ENCODE peak calls at places on chromosome 15, in seven cellular contexts. D is uterus, W is adrenal gland, H is H1, K is transverse colon, B is heart left ventricle, E is H54. P is an unnamed sample.

GRCh38 chr15:58453931-58454793 is 22.4 kb downstream of the LIPC start:
- DNase-seq in B (no peak), D (no peak), K (no peak), W (no peak), H (no peak), E (no peak), P (no peak)

GRCh38 chr15:57012557-57012956 is 94.1 kb downstream of the TCF12 start:
- DNase-seq in E (no peak), D (no peak), W (no peak), B (no peak), K (no peak), H (no peak), P (no peak)

GRCh38 chr15:32861741-32862140 is 143.9 kb downstream of the GREM1 start:
- DNase-seq in K (peak), W (peak), H (no peak), E (peak), D (no peak), B (peak), P (no peak)

GRCh38 chr15:56187665-56188064 is 56.0 kb downstream of the RFX7 start:
- DNase-seq in H (no peak), B (no peak), E (no peak), K (no peak), W (no peak), D (no peak), P (no peak)

GRCh38 chr15:79970921-79971434 is at the start of gene BCL2A1:
- DNase-seq in E (peak), D (no peak), H (no peak), W (no peak), B (no peak), K (peak), P (no peak)

GRCh38 chr15:100060276-100060926 is 281.4 kb downstream of the ADAMTS17 start:
- DNase-seq in D (peak), K (peak), W (no peak), H (no peak), B (peak), E (no peak), P (no peak)

GRCh38 chr15:52295421-52295991 is at the start of gene MYO5C:
- DNase-seq in W (peak), K (peak), E (no peak), B (peak), H (peak), D (peak), P (peak)

GRCh38 chr15:58332676-58333400 is 99.0 kb upstream of the LIPC start:
- DNase-seq in H (no peak), K (no peak), W (no peak), D (no peak), E (no peak), B (no peak), P (no peak)

GRCh38 chr15:80494311-80494710 is 90.1 kb downstream of the ARNT2 start:
- DNase-seq in B (no peak), H (no peak), W (no peak), E (no peak), K (no peak), D (no peak), P (no peak)

GRCh38 chr15:22966321-22967083 is 13.7 kb downstream of the CYFIP1 start:
- DNase-seq in D (no peak), W (peak), H (no peak), K (no peak), E (no peak), B (no peak), P (no peak)

GRCh38 chr15:59886476-59886875 is 117.6 kb upstream of the FOXB1 start:
- DNase-seq in H (no peak), W (no peak), B (no peak), D (no peak), K (no peak), E (no peak), P (no peak)

DNA sequence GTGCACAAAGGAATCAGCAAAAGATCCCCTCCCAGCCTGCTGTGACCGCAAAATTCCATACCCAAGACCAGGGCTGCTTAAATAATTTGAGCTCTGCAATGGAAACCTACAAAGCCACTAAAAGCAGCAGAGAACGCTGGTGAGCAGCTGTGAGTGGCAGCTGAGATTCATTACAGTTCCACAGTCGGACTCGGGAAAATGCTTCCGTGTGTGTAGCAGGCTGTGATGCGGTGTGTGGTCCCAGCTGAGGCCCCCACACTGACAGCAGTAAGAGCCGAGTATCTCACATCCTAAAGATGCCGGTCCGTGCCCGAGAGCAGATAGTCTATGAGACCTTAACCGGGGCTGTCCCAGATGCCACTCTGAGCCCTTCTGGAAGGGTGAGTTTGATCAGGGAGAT is 37.4 kb downstream of the TM2D3 start:
- DNase-seq in W (no peak), B (no peak), E (no peak), D (no peak), K (no peak), H (no peak), P (no peak)
- TF ChIP-seq POLR2A in W (no peak), B (no peak), E (no peak), D (no peak), K (no peak), H (no peak), P (no peak)

GRCh38 chr15:98968576-98968975 is 39.0 kb downstream of the PGPEP1L start:
- DNase-seq in B (no peak), K (no peak), H (no peak), D (no peak), E (no peak), W (no peak), P (peak)
- TF ChIP-seq POLR2A in B (no peak), K (no peak), H (no peak), D (no peak), E (no peak), W (no peak), P (no peak)

DNA sequence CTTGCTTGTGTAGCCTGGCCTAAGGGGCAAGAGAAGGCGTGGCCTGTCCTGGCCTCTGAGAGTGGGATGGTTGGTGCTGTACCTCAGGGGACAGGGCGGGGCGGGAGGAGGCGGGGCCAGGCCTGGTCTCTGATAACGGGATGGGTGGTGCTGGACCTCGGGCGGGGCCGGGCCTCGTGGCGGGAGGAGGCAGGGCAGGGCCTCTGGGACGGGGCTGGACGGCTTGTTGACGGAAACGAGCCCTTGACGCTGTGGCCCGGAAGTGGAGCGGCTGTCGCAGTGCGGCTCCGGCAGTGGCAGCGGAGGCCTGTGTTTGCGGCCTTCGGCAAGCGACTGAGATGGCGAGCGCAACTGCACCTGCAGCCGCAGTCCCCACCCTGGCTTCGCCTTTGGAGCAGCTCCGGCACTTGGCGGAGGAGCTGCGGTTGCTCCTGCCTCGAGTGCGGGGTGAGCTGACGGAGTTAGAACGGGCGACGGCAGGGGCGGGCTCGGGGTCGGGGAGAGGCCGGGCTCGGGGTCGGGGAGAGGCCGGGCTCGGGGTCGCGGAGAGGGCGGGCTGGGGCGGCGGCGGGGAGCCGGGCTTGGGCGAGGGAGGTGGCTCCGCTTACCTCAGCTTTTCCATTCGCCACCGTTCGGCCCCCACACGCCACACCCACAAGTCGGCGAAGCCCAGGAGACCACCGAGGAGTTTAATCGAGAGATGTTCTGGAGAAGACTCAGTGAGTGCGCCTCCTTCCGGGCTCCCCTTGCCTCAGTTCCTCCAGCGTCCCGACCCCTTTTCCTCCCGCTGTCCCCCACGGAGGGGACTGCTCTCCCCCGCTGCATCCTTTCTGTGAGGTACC is at the start of gene CCNDBP1:
- DNase-seq in D (peak), W (peak), E (peak), H (peak), K (peak), B (peak), P (peak)
- TF ChIP-seq POLR2A in D (peak), W (peak), E (peak), H (peak), K (peak), B (no peak), P (peak)

GRCh38 chr15:64386291-64386690 is 1.3 kb upstream of the TRIP4 start:
- DNase-seq in D (no peak), K (no peak), H (no peak), B (no peak), E (no peak), W (no peak), P (no peak)

GRCh38 chr15:64383760-64384159 is 2.5 kb upstream of the PCLAF start:
- DNase-seq in D (no peak), B (no peak), K (no peak), W (no peak), E (no peak), H (no peak), P (no peak)

GRCh38 chr15:64379216-64379960 is 1.9 kb downstream of the PCLAF start:
- DNase-seq in B (no peak), E (no peak), W (no peak), D (no peak), K (no peak), H (no peak), P (no peak)

GRCh38 chr15:64381000-64381751 is at the start of gene PCLAF:
- DNase-seq in B (peak), D (peak), H (peak), E (peak), K (peak), W (peak), P (peak)
- TF ChIP-seq POLR2A in B (no peak), D (no peak), H (peak), E (peak), K (no peak), W (no peak), P (no peak)